ENCODE peak calls at places on chromosomes 12 and 14, in nine cellular contexts. O is stomach, M is K562, J is thoracic aorta, Y is tibial nerve, Z is ovary, U is cardiac muscle cell, I is mucosa of descending colon, F is heart right ventricle. B is an unnamed sample.
A peak's percentile ranks its signal among the peaks of the same experiment; 100 is the strongest.

GRCh38 chr12:73067616-73068015 is 795.4 kb downstream of the TRHDE start:
- DNase-seq in Y (no peak), I (no peak), M (no peak), F (no peak), U (no peak), Z (no peak), J (no peak), O (no peak), B (no peak)

GRCh38 chr12:109761631-109761950 is 48.0 kb downstream of the FAM222A start:
- DNase-seq in F (no peak), Y (no peak), I (no peak), M (no peak), U (no peak), O (peak; percentile 11), J (no peak), Z (peak; percentile 19), B (no peak)

GRCh38 chr14:94217116-94217515 is 43.0 kb downstream of the PPP4R4 start:
- DNase-seq in M (no peak), U (no peak), F (no peak), Z (no peak), J (no peak), Y (no peak), O (no peak), I (no peak), B (no peak)

GRCh38 chr12:9943244-9943643 is 11.1 kb upstream of the CLEC2A start:
- DNase-seq in I (no peak), O (no peak), Z (no peak), U (no peak), F (no peak), Y (no peak), M (no peak), J (no peak), B (no peak)

GRCh38 chr12:59486827-59487226 is 109.0 kb upstream of the SLC16A7 start:
- DNase-seq in J (no peak), M (no peak), Y (no peak), U (no peak), I (no peak), F (no peak), Z (no peak), O (no peak), B (no peak)

GRCh38 chr12:127174881-127175280 is 1092.1 kb upstream of the TMEM132C start:
- DNase-seq in Z (no peak), M (no peak), I (no peak), U (no peak), F (no peak), Y (no peak), O (no peak), J (no peak), B (no peak)

GRCh38 chr12:32846053-32846452 is 50.5 kb downstream of the PKP2 start:
- DNase-seq in O (no peak), J (no peak), M (no peak), U (no peak), Z (no peak), Y (no peak), I (no peak), F (no peak), B (no peak)

GRCh38 chr12:29505078-29505477 is 7.6 kb upstream of the OVCH1 start:
- DNase-seq in M (no peak), O (no peak), Z (no peak), J (no peak), I (no peak), U (peak; percentile 10), Y (no peak), F (no peak), B (no peak)

GRCh38 chr14:86481105-86481504 is 951.2 kb downstream of the FLRT2 start:
- DNase-seq in U (peak; percentile 12), M (no peak), J (no peak), F (no peak), Y (no peak), I (no peak), Z (no peak), O (no peak), B (no peak)

GRCh38 chr12:102376251-102376747 is 104.1 kb downstream of the IGF1 start:
- DNase-seq in O (no peak), I (no peak), Y (no peak), F (no peak), M (no peak), U (no peak), Z (no peak), J (no peak), B (no peak)

GRCh38 chr14:51341338-51341737 is 101.3 kb downstream of the TMX1 start:
- DNase-seq in M (no peak), U (no peak), Z (no peak), Y (no peak), J (no peak), O (no peak), I (no peak), F (no peak), B (no peak)

GRCh38 chr12:110005319-110005973 is 6.2 kb downstream of the ANKRD13A start:
- DNase-seq in U (no peak), I (no peak), Z (no peak), O (no peak), F (no peak), Y (no peak), J (no peak), M (no peak), B (no peak)

GRCh38 chr12:114381177-114381576 is 24.8 kb downstream of the TBX5 start:
- DNase-seq in U (peak; percentile 80), J (no peak), Z (no peak), Y (no peak), I (no peak), M (no peak), F (no peak), O (no peak), B (no peak)

GRCh38 chr14:47549886-47550285 is 125.5 kb downstream of the MDGA2 start:
- DNase-seq in F (no peak), J (no peak), U (no peak), M (no peak), I (no peak), O (no peak), Y (no peak), Z (no peak), B (no peak)

GRCh38 chr14:65403231-65403630 is 9.3 kb upstream of the FUT8 start:
- DNase-seq in I (no peak), F (no peak), Z (no peak), J (no peak), Y (no peak), U (no peak), M (no peak), O (no peak), B (no peak)

GRCh38 chr12:103712191-103712590 is 125.1 kb downstream of the STAB2 start:
- DNase-seq in Z (no peak), M (no peak), U (no peak), F (no peak), O (no peak), J (no peak), Y (no peak), I (no peak), B (no peak)

GRCh38 chr12:123941485-123942276 is 30.9 kb downstream of the CCDC92 start:
- DNase-seq in O (no peak), Z (no peak), F (no peak), I (no peak), Y (no peak), U (no peak), J (no peak), M (no peak), B (no peak)

GRCh38 chr12:118553856-118554504 is 177.6 kb downstream of the SUDS3 start:
- DNase-seq in Z (no peak), F (no peak), M (no peak), J (no peak), U (no peak), O (no peak), Y (no peak), I (no peak), B (no peak)

DNA sequence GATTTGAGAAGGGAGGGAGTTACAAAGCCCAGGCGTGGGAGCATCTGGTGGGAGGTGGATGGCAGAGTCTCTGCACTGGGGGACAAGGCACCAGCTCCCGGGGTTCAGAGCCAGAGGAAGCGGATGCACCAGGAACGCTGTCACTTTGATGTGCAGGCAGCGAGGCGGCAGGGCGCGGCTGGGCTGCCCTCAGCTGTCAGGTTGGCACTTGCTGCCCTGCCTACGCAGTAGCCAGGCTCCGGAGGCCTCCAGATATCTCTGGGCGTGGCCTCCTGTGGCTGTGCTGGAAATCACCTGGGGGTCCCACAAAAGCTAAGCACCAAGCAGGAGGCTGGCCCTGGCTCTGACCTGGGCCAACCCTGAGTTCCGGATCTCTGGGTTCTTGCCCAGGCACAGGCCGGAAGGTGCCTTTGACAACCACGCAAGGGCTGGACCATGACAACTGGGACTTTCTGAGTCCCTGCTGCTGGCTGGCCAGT is 62.1 kb upstream of the MAP1LC3B2 start:
- DNase-seq in U (no peak), M (no peak), F (no peak), O (peak; percentile 54), Y (no peak), Z (no peak), J (no peak), I (peak; percentile 16), B (peak; percentile 22)
- TF ChIP-seq CTCF in U (no peak), M (no peak), F (no peak), O (no peak), Y (no peak), Z (no peak), J (no peak), I (no peak), B (no peak)

GRCh38 chr12:133181238-133181959 is at the start of gene ZNF268:
- DNase-seq in U (peak; percentile 95), Y (peak; percentile 93), F (peak; percentile 92), J (peak; percentile 49), O (peak; percentile 94), I (peak; percentile 98), M (peak; percentile 96), Z (peak; percentile 91), B (peak; percentile 96)
- H3K9me3 ChIP-seq in U (no peaks in the 10 kb centered on the region), Y (no peaks in the 10 kb centered on the region), F (peaks cover 74% of the 10 kb centered on the region), J (peaks cover 24% of the 10 kb centered on the region), O (peaks cover 70% of the 10 kb centered on the region), I (peaks cover 69% of the 10 kb centered on the region), M (peaks cover 13% of the 10 kb centered on the region), Z (peaks cover 27% of the 10 kb centered on the region), B (no peaks in the 10 kb centered on the region)

DNA sequence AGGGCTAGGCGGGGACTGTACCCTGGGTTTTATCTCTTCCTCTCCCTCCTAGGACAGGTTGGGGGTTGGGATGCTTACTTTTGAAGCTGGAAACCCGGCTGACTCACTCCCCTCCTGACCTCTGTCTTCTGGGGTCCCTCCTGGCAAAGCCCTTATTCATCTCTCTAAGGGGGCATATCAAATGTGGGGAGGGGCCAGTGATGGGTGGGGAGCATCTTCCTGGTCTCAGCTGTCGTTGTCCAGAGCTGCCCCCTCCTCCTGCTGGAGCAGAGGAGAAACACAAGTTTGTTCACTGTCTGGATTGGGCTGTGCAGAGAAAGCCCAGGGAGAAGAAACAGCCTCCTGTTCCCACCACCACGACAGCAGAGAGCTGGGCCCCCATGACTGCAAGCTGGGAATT is 85.8 kb downstream of the TNFAIP2 start:
- DNase-seq in O (no peak), U (no peak), F (no peak), Z (peak; percentile 35), I (no peak), J (no peak), M (peak; percentile 31), Y (no peak), B (no peak)
- TF ChIP-seq CTCF in O (no peak), U (peak; percentile 17), F (no peak), Z (no peak), I (no peak), J (no peak), M (peak; percentile 13), Y (no peak), B (no peak)

GRCh38 chr14:36512585-36513003 is 7.4 kb downstream of the NKX2-1 start:
- DNase-seq in O (no peak), F (no peak), Z (no peak), I (no peak), Y (no peak), M (no peak), J (no peak), U (no peak), B (no peak)
- H3K9me3 ChIP-seq in O (peaks cover 11% of the 10 kb centered on the region), F (no peaks in the 10 kb centered on the region), Z (peaks cover 2% of the 10 kb centered on the region), I (no peaks in the 10 kb centered on the region), Y (no peaks in the 10 kb centered on the region), M (no peaks in the 10 kb centered on the region), J (no peaks in the 10 kb centered on the region), U (no peaks in the 10 kb centered on the region), B (no peaks in the 10 kb centered on the region)

GRCh38 chr14:41609704-41610183 is 3.1 kb downstream of the LRFN5 start:
- DNase-seq in Y (peak; percentile 43), I (no peak), Z (peak; percentile 29), J (no peak), O (no peak), U (peak; percentile 85), F (peak; percentile 44), M (no peak), B (peak; percentile 21)
- TF ChIP-seq CTCF in Y (peak; percentile 58), I (no peak), Z (no peak), J (no peak), O (no peak), U (peak; percentile 43), F (no peak), M (no peak), B (no peak)

B was measured in colonic mucosa.